ENCODE peak calls at places on chromosome 5, in six cellular contexts. H is spleen, I is cardiac fibroblast, E is right lobe of liver, G is prostate gland, Z is NT2/D1. U is an unnamed sample.

GRCh38 chr5:122327110-122327509 is 15.1 kb downstream of the SNCAIP start:
- DNase-seq in H (no peak), I (no peak), E (no peak), G (no peak), Z (no peak), U (no peak)

GRCh38 chr5:36367524-36367923 is 65.8 kb upstream of the RANBP3L start:
- DNase-seq in H (no peak), I (peak; percentile 50), E (no peak), G (peak; percentile 42), Z (no peak), U (no peak)

GRCh38 chr5:72107874-72108199 is 562 bp downstream of the MAP1B start:
- DNase-seq in H (no peak), I (no peak), E (no peak), G (no peak), Z (no peak), U (peak; percentile 55)

GRCh38 chr5:78727786-78728761 is 79.5 kb upstream of the LHFPL2 start:
- DNase-seq in H (no peak), I (no peak), E (peak; percentile 77), G (no peak), Z (no peak), U (no peak)

GRCh38 chr5:175657593-175658271 is at the start of gene HRH2:
- DNase-seq in H (peak; percentile 89), I (peak; percentile 41), E (no peak), G (no peak), Z (no peak), U (no peak)

GRCh38 chr5:8376478-8376877 is 507.5 kb downstream of the MTRR start:
- DNase-seq in H (no peak), I (no peak), E (no peak), G (no peak), Z (no peak), U (no peak)

GRCh38 chr5:125326114-125326513 is 579.7 kb upstream of the ZNF608 start:
- DNase-seq in H (no peak), I (peak; percentile 72), E (no peak), G (no peak), Z (no peak), U (no peak)

GRCh38 chr5:153617190-153617589 is 126.7 kb downstream of the GRIA1 start:
- DNase-seq in H (no peak), I (peak; percentile 56), E (no peak), G (no peak), Z (no peak), U (no peak)

GRCh38 chr5:147918101-147918500 is 11.8 kb upstream of the C5orf46 start:
- DNase-seq in H (no peak), I (no peak), E (no peak), G (no peak), Z (no peak), U (no peak)

GRCh38 chr5:64971538-64971937 is 202.8 kb downstream of the CWC27 start:
- DNase-seq in H (no peak), I (peak; percentile 44), E (no peak), G (no peak), Z (no peak), U (no peak)

GRCh38 chr5:140311011-140311467 is 8.1 kb upstream of the PFDN1 start:
- DNase-seq in H (no peak), I (peak; percentile 86), E (no peak), G (no peak), Z (no peak), U (no peak)

GRCh38 chr5:149036168-149036567 is 26.7 kb downstream of the SH3TC2 start:
- DNase-seq in H (peak; percentile 83), I (no peak), E (no peak), G (no peak), Z (no peak), U (no peak)

GRCh38 chr5:172002310-172002709 is 4.1 kb downstream of the FBXW11 start:
- DNase-seq in H (no peak), I (peak; percentile 36), E (no peak), G (no peak), Z (no peak), U (no peak)

GRCh38 chr5:175690025-175690424 is 32.2 kb downstream of the HRH2 start:
- DNase-seq in H (peak; percentile 76), I (no peak), E (no peak), G (no peak), Z (no peak), U (no peak)

GRCh38 chr5:123929055-123929474 is 417.1 kb downstream of the CSNK1G3 start:
- DNase-seq in H (no peak), I (no peak), E (no peak), G (no peak), Z (no peak), U (no peak)

GRCh38 chr5:56763711-56764466 is 51.5 kb upstream of the MAP3K1 start:
- DNase-seq in H (peak; percentile 89), I (peak; percentile 65), E (no peak), G (peak; percentile 43), Z (no peak), U (no peak)

GRCh38 chr5:146081685-146082084 is 23.7 kb downstream of the PLAC8L1 start:
- DNase-seq in H (no peak), I (peak; percentile 35), E (no peak), G (no peak), Z (no peak), U (no peak)

GRCh38 chr5:36607838-36608783 is 1.7 kb downstream of the SLC1A3 start:
- DNase-seq in H (no peak), I (no peak), E (no peak), G (no peak), Z (no peak), U (no peak)

GRCh38 chr5:74394543-74394923 is 246.0 kb downstream of the ENC1 start:
- DNase-seq in H (no peak), I (no peak), E (no peak), G (no peak), Z (no peak), U (no peak)

GRCh38 chr5:151571270-151572173 is 19.6 kb downstream of the FAT2 start:
- DNase-seq in H (no peak), I (no peak), E (no peak), G (peak; percentile 35), Z (no peak), U (no peak)

GRCh38 chr5:150846651-150847333 is 471 bp downstream of the IRGM start:
- DNase-seq in H (peak; percentile 67), I (peak; percentile 96), E (no peak), G (peak; percentile 76), Z (peak; percentile 66), U (peak; percentile 58)

GRCh38 chr5:14365831-14366435 is 215.7 kb upstream of the OTULINL start:
- DNase-seq in H (no peak), I (no peak), E (no peak), G (no peak), Z (no peak), U (no peak)

GRCh38 chr5:102911973-102912372 is 156.9 kb downstream of the PAM start:
- DNase-seq in H (no peak), I (peak; percentile 70), E (no peak), G (no peak), Z (no peak), U (no peak)

GRCh38 chr5:149399775-149400174 is 20.7 kb upstream of the IL17B start:
- DNase-seq in H (no peak), I (no peak), E (no peak), G (no peak), Z (no peak), U (no peak)

GRCh38 chr5:160083012-160083436 is 36.2 kb downstream of the PWWP2A start:
- DNase-seq in H (no peak), I (peak; percentile 74), E (no peak), G (no peak), Z (no peak), U (no peak)

GRCh38 chr5:122151640-122152039 is 22.3 kb downstream of the ZNF474 start:
- DNase-seq in H (no peak), I (no peak), E (no peak), G (no peak), Z (no peak), U (no peak)

GRCh38 chr5:43042626-43043399 is 2.7 kb upstream of the ANXA2R start:
- DNase-seq in H (peak; percentile 93), I (peak; percentile 78), E (peak; percentile 77), G (peak; percentile 77), Z (no peak), U (peak; percentile 60)

GRCh38 chr5:126499742-126500396 is 76.7 kb downstream of the GRAMD2B start:
- DNase-seq in H (no peak), I (peak; percentile 39), E (no peak), G (no peak), Z (peak; percentile 25), U (no peak)
- H3K4me3 ChIP-seq in H (no peak overlapping the region), I (no peak overlapping the region), E (no peak overlapping the region), G (no peak overlapping the region), Z (no peak overlapping the region), U (no peak overlapping the region)

DNA sequence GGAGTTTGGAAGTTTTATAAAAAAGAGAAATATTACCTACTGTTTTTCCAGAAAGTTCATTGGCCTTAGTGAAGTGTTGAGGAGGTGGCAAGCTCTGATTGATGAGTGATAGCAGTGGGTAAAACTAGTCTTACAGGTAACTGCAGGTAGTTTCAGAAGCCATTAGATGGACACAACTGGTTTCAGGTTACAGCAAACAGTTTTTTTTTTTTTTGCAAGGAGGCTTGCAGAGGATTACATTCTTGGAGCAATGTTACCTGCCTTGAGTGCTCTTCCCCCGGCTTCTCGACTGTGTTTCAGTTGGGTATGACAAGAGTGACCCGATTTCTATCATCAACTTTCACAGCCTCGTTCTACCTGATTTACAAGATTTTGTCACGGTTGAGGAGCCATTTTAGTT is 333.4 kb downstream of the YTHDC2 start:
- DNase-seq in H (no peak), I (no peak), E (no peak), G (no peak), Z (no peak), U (no peak)
- H3K4me3 ChIP-seq in H (no peak overlapping the region), I (no peak overlapping the region), E (no peak overlapping the region), G (no peak overlapping the region), Z (no peak overlapping the region), U (no peak overlapping the region)

GRCh38 chr5:87101321-87101720 is 166.4 kb upstream of the RASA1 start:
- DNase-seq in H (no peak), I (no peak), E (no peak), G (no peak), Z (no peak), U (no peak)

GRCh38 chr5:87102841-87103240 is 164.8 kb upstream of the RASA1 start:
- DNase-seq in H (no peak), I (no peak), E (no peak), G (no peak), Z (no peak), U (no peak)

GRCh38 chr5:87109749-87110148 is 157.9 kb upstream of the RASA1 start:
- DNase-seq in H (peak; percentile 42), I (no peak), E (no peak), G (no peak), Z (no peak), U (no peak)

GRCh38 chr5:87103616-87104287 is 163.9 kb upstream of the RASA1 start:
- DNase-seq in H (no peak), I (no peak), E (no peak), G (no peak), Z (no peak), U (no peak)

GRCh38 chr5:87105577-87105976 is 162.1 kb upstream of the RASA1 start:
- DNase-seq in H (no peak), I (no peak), E (no peak), G (no peak), Z (no peak), U (no peak)
- H3K4me3 ChIP-seq in H (no peak overlapping the region), I (no peak overlapping the region), E (no peak overlapping the region), G (no peak overlapping the region), Z (no peak overlapping the region), U (no peak overlapping the region)

GRCh38 chr5:21817668-21818419 is 1035.3 kb downstream of the CDH12 start:
- DNase-seq in H (no peak), I (no peak), E (no peak), G (no peak), Z (no peak), U (no peak)
- H3K4me3 ChIP-seq in H (peak overlapping the region; percentile 33), I (peak overlapping the region; percentile 1), E (peak overlapping the region; percentile 9), G (no peak overlapping the region), Z (no peak overlapping the region), U (no peak overlapping the region)